ENCODE peak calls at places on chromosomes 3 and 15, in seven cellular contexts. G, X, M, V, Z, A and Y are unnamed samples.

GRCh38 chr3:196694202-196694638 is 17.8 kb downstream of the CEP19 start:
- DNase-seq in G (no peak), X (peak; percentile 24), M (no peak), V (no peak), Z (no peak), A (no peak), Y (no peak)

GRCh38 chr3:60594025-60594424 is 657.2 kb downstream of the FHIT start:
- DNase-seq in G (peak; percentile 62), X (peak; percentile 88), M (no peak), V (peak; percentile 36), Z (peak; percentile 83), A (peak; percentile 65), Y (no peak)

GRCh38 chr15:64877435-64877834 is 34.3 kb upstream of the ANKDD1A start:
- DNase-seq in G (peak; percentile 82), X (peak; percentile 42), M (no peak), V (no peak), Z (no peak), A (peak; percentile 83), Y (peak; percentile 85)

GRCh38 chr3:42557849-42558248 is 23.9 kb downstream of the SEC22C start:
- DNase-seq in G (no peak), X (no peak), M (peak; percentile 72), V (no peak), Z (no peak), A (no peak), Y (no peak)

GRCh38 chr3:121985841-121986240 is 36.2 kb downstream of the ILDR1 start:
- DNase-seq in G (no peak), X (no peak), M (no peak), V (peak; percentile 68), Z (no peak), A (no peak), Y (no peak)

GRCh38 chr15:88454867-88455810 is 12.0 kb downstream of the MRPL46 start:
- DNase-seq in G (peak; percentile 32), X (peak; percentile 70), M (peak; percentile 91), V (peak; percentile 58), Z (peak; percentile 25), A (peak; percentile 41), Y (peak; percentile 64)

GRCh38 chr15:44066211-44066827 is 128.8 kb downstream of the FRMD5 start:
- DNase-seq in G (peak; percentile 41), X (peak; percentile 75), M (peak; percentile 63), V (no peak), Z (no peak), A (peak; percentile 20), Y (peak; percentile 43)

GRCh38 chr3:141367038-141367730 is 1.1 kb upstream of the ZBTB38 start:
- DNase-seq in G (peak; percentile 18), X (peak; percentile 99), M (no peak), V (peak; percentile 100), Z (peak; percentile 92), A (peak; percentile 44), Y (peak; percentile 98)

GRCh38 chr3:130543322-130543721 is 26.3 kb downstream of the COL6A6 start:
- DNase-seq in G (no peak), X (no peak), M (no peak), V (no peak), Z (no peak), A (no peak), Y (no peak)

GRCh38 chr3:45981321-45982038 is 14.1 kb downstream of the FYCO1 start:
- DNase-seq in G (no peak), X (peak; percentile 25), M (no peak), V (peak; percentile 56), Z (no peak), A (no peak), Y (no peak)

GRCh38 chr15:25431821-25432561 is 6.8 kb downstream of the UBE3A start:
- DNase-seq in G (no peak), X (no peak), M (no peak), V (no peak), Z (no peak), A (no peak), Y (no peak)
- H3K36me3 ChIP-seq in G (no peaks in the 10 kb centered on the region), X (no peaks in the 10 kb centered on the region), M (peaks cover 19% of the 10 kb centered on the region), V (no peaks in the 10 kb centered on the region), Z (no peaks in the 10 kb centered on the region), A (no peaks in the 10 kb centered on the region), Y (peaks cover 43% of the 10 kb centered on the region)

GRCh38 chr3:181695661-181696491 is 15.8 kb upstream of the SOX2 start:
- DNase-seq in G (no peak), X (no peak), M (no peak), V (peak; percentile 31), Z (no peak), A (peak; percentile 32), Y (no peak)
- H3K4me3 ChIP-seq in G (peak overlapping the region; percentile 50), X (peak overlapping the region; percentile 46), M (no peak overlapping the region), V (peak overlapping the region; percentile 58), Z (peak overlapping the region; percentile 46), A (peak overlapping the region; percentile 24), Y (peak overlapping the region; percentile 7)

GRCh38 chr3:126394977-126395321 is 240 bp downstream of the CFAP100 start:
- DNase-seq in G (no peak), X (no peak), M (no peak), V (no peak), Z (no peak), A (no peak), Y (no peak)
- H3K27me3 ChIP-seq in G (no peaks in the 10 kb centered on the region), X (peaks cover 16% of the 10 kb centered on the region), M (no peaks in the 10 kb centered on the region), V (peaks cover 24% of the 10 kb centered on the region), Z (peaks cover 8% of the 10 kb centered on the region), A (no peaks in the 10 kb centered on the region), Y (peaks cover 3% of the 10 kb centered on the region)

DNA sequence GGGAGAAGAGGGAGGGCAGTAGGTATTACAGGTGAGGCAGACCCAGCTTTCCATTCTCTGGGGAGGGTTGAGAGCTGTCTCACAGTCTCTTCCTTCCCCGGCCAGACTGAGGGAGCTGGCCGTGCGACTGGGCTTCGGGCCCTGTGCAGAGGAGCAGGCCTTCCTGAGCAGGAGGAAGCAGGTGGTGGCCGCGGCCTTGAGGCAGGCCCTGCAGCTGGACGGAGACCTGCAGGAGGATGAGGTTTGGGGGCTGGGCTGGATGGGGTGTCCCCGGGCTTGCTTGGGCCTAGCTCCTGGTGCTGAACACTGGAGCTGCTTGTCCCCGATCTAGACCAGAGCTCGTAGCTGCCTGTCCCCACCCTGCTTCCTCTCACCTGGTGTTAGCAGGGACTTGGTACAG is 4.9 kb downstream of the PLA2G4B start:
- DNase-seq in G (no peak), X (no peak), M (no peak), V (no peak), Z (no peak), A (no peak), Y (no peak)
- H3K36me3 ChIP-seq in G (peaks cover 42% of the 10 kb centered on the region), X (peaks cover 2% of the 10 kb centered on the region), M (peaks cover 21% of the 10 kb centered on the region), V (peaks cover 3% of the 10 kb centered on the region), Z (peaks cover 15% of the 10 kb centered on the region), A (no peaks in the 10 kb centered on the region), Y (no peaks in the 10 kb centered on the region)

GRCh38 chr3:32686713-32687112 is 1.7 kb downstream of the CNOT10 start:
- DNase-seq in G (no peak), X (no peak), M (no peak), V (no peak), Z (no peak), A (no peak), Y (no peak)

GRCh38 chr3:32685604-32686185 is 707 bp downstream of the CNOT10 start:
- DNase-seq in G (no peak), X (peak; percentile 23), M (no peak), V (no peak), Z (no peak), A (no peak), Y (no peak)

GRCh38 chr3:32684029-32684799 is 774 bp upstream of the CNOT10 start:
- DNase-seq in G (no peak), X (no peak), M (no peak), V (no peak), Z (no peak), A (no peak), Y (no peak)

GRCh38 chr3:32681811-32682210 is 3.2 kb upstream of the CNOT10 start:
- DNase-seq in G (no peak), X (no peak), M (no peak), V (no peak), Z (no peak), A (no peak), Y (no peak)

GRCh38 chr3:32684800-32685603 is at the start of gene CNOT10:
- DNase-seq in G (peak; percentile 94), X (peak; percentile 89), M (peak; percentile 95), V (peak; percentile 90), Z (peak; percentile 89), A (peak; percentile 90), Y (peak; percentile 91)
- H3K4me3 ChIP-seq in G (peak within 1 kb of the TSS; percentile 95), X (peak within 1 kb of the TSS; percentile 84), M (peak within 1 kb of the TSS; percentile 80), V (peak within 1 kb of the TSS; percentile 80), Z (peak within 1 kb of the TSS; percentile 77), A (peak within 1 kb of the TSS; percentile 93), Y (peak within 1 kb of the TSS; percentile 86)

DNA sequence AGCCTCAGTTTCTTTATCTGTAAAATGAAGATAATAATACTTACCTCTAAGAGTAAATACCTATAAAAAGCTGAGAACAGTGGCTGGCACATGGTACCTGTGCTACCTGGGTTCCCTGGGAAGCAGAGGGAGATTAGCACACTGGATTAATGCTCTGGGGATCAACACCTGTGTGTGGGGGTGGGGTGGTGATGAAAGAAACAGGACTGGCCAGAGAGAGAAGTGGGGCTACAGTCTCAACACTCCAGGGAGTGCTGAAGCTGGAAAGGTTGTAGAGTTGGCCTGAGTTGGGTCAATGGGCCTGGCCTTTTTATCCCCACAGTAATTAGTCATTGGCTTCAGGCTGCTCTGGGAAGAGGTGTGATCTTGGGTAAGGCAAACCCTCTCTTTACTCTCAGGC is 102.5 kb downstream of the SV2B start:
- DNase-seq in G (no peak), X (no peak), M (peak; percentile 39), V (no peak), Z (no peak), A (no peak), Y (no peak)
- H3K27me3 ChIP-seq in G (no peaks in the 10 kb centered on the region), X (no peaks in the 10 kb centered on the region), M (no peaks in the 10 kb centered on the region), V (peaks cover 3% of the 10 kb centered on the region), Z (no peaks in the 10 kb centered on the region), A (no peaks in the 10 kb centered on the region), Y (peaks cover 8% of the 10 kb centered on the region)